ENCODE peak calls at places on chromosomes 2 and 18, in four cellular contexts. I is mucosa of descending colon, Z is stomach, M is PC-3. Q is an unnamed sample.

GRCh38 chr2:95042472-95043271 is 17.2 kb downstream of the MAL start:
- DNase-seq in I (no peak), Z (peak), M (peak), Q (no peak)

GRCh38 chr2:239695728-239696240 is 295.0 kb upstream of the HDAC4 start:
- DNase-seq in I (no peak), Z (no peak), M (no peak), Q (no peak)

GRCh38 chr2:118807668-118808428 is 39.6 kb downstream of the EN1 start:
- DNase-seq in I (no peak), Z (no peak), M (no peak), Q (no peak)

GRCh38 chr18:33670052-33670451 is 92.0 kb downstream of the ASXL3 start:
- DNase-seq in I (no peak), Z (no peak), M (no peak), Q (no peak)

GRCh38 chr2:160209457-160209856 is 9.4 kb upstream of the ITGB6 start:
- DNase-seq in I (no peak), Z (no peak), M (peak), Q (peak)

GRCh38 chr2:231604101-231604684 is 11.5 kb downstream of the TEX44 start:
- DNase-seq in I (no peak), Z (peak), M (no peak), Q (no peak)

GRCh38 chr18:48589797-48590519 is 51.1 kb downstream of the CTIF start:
- DNase-seq in I (no peak), Z (peak), M (no peak), Q (no peak)

GRCh38 chr2:231393149-231394131 is 2.1 kb upstream of the B3GNT7 start:
- DNase-seq in I (no peak), Z (no peak), M (no peak), Q (no peak)

GRCh38 chr2:43331428-43331827 is 105.0 kb upstream of the ZFP36L2 start:
- DNase-seq in I (no peak), Z (no peak), M (no peak), Q (peak)

GRCh38 chr2:207216454-207216853 is 50.7 kb upstream of the KLF7 start:
- DNase-seq in I (no peak), Z (no peak), M (no peak), Q (no peak)

GRCh38 chr2:175181104-175181876 is at the start of gene ATP5MC3:
- DNase-seq in I (peak), Z (peak), M (peak), Q (peak)
- TF ChIP-seq CTCF in I (no peak), Z (no peak), M (peak), Q (peak)

GRCh38 chr2:55010149-55010591 is 40.1 kb downstream of the RTN4 start:
- DNase-seq in I (peak), Z (peak), M (peak), Q (peak)
- H3K4me3 ChIP-seq in I (no peak), Z (peak), M (no peak), Q (peak)

DNA sequence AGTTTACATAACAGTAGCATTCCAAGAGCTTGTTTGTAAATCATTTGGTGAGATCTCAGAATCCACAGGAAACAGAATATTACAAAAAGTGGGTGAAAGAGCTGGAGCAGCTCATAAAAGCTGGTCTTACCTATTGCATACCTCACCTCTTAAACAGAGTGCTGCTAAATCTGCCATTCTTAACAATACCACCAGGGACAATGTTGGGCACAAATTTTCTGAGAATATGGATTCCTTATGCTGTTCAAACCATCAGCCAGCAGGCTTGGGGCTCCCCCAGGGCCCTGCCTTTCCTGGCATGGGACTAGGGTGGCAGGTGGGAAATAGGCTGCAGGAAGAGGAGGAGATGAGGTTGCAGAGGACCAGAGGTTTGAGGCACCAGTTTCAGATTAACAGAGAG is 55.6 kb downstream of the TGFA start:
- DNase-seq in I (no peak), Z (no peak), M (peak), Q (peak)
- TF ChIP-seq CTCF in I (no peak), Z (no peak), M (peak), Q (no peak)

DNA sequence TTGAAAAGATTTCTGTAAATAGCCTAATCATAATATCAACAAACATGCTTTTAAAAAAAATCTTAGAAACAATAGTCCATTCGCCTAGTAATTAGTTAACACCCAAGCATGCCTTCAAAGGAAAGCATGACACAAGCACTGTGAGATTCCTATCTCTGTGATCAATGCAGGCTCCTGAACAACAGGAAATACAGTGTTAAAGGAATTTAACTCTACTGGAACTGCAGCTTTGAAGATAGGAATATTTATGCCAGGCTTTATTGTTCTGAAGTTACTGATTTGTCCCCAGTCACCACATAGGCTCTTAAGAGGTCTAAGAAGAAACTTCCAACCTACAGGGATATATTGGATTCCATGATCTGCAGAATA is 15.4 kb upstream of the FAM124B start:
- DNase-seq in I (no peak), Z (no peak), M (no peak), Q (no peak)
- H3K4me3 ChIP-seq in I (no peak), Z (no peak), M (no peak), Q (no peak)

GRCh38 chr2:10022886-10023662 is 20.3 kb upstream of the KLF11 start:
- DNase-seq in I (peak), Z (no peak), M (no peak), Q (no peak)

GRCh38 chr2:10019174-10019971 is 24.0 kb upstream of the KLF11 start:
- DNase-seq in I (no peak), Z (no peak), M (no peak), Q (no peak)

GRCh38 chr2:10022041-10022421 is 21.3 kb upstream of the KLF11 start:
- DNase-seq in I (peak), Z (no peak), M (no peak), Q (no peak)

GRCh38 chr2:10020001-10020400 is 23.3 kb upstream of the KLF11 start:
- DNase-seq in I (no peak), Z (no peak), M (no peak), Q (no peak)

GRCh38 chr2:10022464-10022863 is 20.9 kb upstream of the KLF11 start:
- DNase-seq in I (peak), Z (no peak), M (no peak), Q (no peak)
- TF ChIP-seq CTCF in I (no peak), Z (no peak), M (no peak), Q (no peak)

GRCh38 chr2:27715318-27716165 is 51.9 kb downstream of the SLC4A1AP start:
- DNase-seq in I (no peak), Z (no peak), M (peak), Q (peak)

GRCh38 chr2:27713201-27713600 is 49.5 kb downstream of the SLC4A1AP start:
- DNase-seq in I (no peak), Z (no peak), M (no peak), Q (no peak)

GRCh38 chr2:27712547-27712946 is 48.9 kb downstream of the SLC4A1AP start:
- DNase-seq in I (no peak), Z (no peak), M (no peak), Q (no peak)

GRCh38 chr2:27714851-27715291 is 51.2 kb downstream of the SLC4A1AP start:
- DNase-seq in I (no peak), Z (no peak), M (no peak), Q (no peak)

GRCh38 chr2:27714053-27714452 is 50.4 kb downstream of the SLC4A1AP start:
- DNase-seq in I (no peak), Z (no peak), M (no peak), Q (no peak)
- H3K4me3 ChIP-seq in I (no peak), Z (no peak), M (no peak), Q (no peak)

Q was measured in choroid plexus epithelial cell.